ENCODE peak calls at places on chromosomes 6 and 20, in four cellular contexts. One of them, this sample, is unnamed.

GRCh38 chr6:35492664-35493284 is 4.1 kb downstream of the TEAD3 start:
- DNase-seq in fibroblast of lung: no peak
- DNase-seq in retinal pigment epithelial cell: no peak
- DNase-seq in coronary artery: no peak
- DNase-seq in this sample: no peak

GRCh38 chr20:43844778-43845614 is 69.7 kb upstream of the TOX2 start:
- DNase-seq in fibroblast of lung: peak
- DNase-seq in retinal pigment epithelial cell: peak
- DNase-seq in coronary artery: no peak
- DNase-seq in this sample: peak

GRCh38 chr6:2623348-2623747 is 127.4 kb downstream of the MYLK4 start:
- DNase-seq in fibroblast of lung: no peak
- DNase-seq in retinal pigment epithelial cell: no peak
- DNase-seq in coronary artery: no peak
- DNase-seq in this sample: no peak

GRCh38 chr6:82260890-82261732 is 13.6 kb upstream of the IBTK start:
- DNase-seq in coronary artery: no peak
- DNase-seq in fibroblast of lung: no peak
- DNase-seq in retinal pigment epithelial cell: no peak
- DNase-seq in this sample: no peak

GRCh38 chr6:36734486-36735060 is 36.9 kb downstream of the RAB44 start:
- DNase-seq in fibroblast of lung: no peak
- DNase-seq in retinal pigment epithelial cell: no peak
- DNase-seq in coronary artery: no peak
- DNase-seq in this sample: no peak

GRCh38 chr6:106918128-106918527 is 56.4 kb downstream of the CD24 start:
- DNase-seq in retinal pigment epithelial cell: no peak
- DNase-seq in coronary artery: no peak
- DNase-seq in fibroblast of lung: no peak
- DNase-seq in this sample: no peak

GRCh38 chr20:32682508-32682987 is 8.8 kb upstream of the C20orf203 start:
- DNase-seq in retinal pigment epithelial cell: no peak
- DNase-seq in coronary artery: no peak
- DNase-seq in fibroblast of lung: no peak
- DNase-seq in this sample: no peak

GRCh38 chr6:113352831-113353230 is 504.3 kb upstream of the MARCKS start:
- DNase-seq in coronary artery: no peak
- DNase-seq in retinal pigment epithelial cell: no peak
- DNase-seq in fibroblast of lung: no peak
- DNase-seq in this sample: no peak

GRCh38 chr20:43961116-43961515 is 46.5 kb downstream of the TOX2 start:
- DNase-seq in coronary artery: no peak
- DNase-seq in retinal pigment epithelial cell: no peak
- DNase-seq in fibroblast of lung: no peak
- DNase-seq in this sample: no peak

GRCh38 chr20:3586111-3586510 is 77.1 kb downstream of the GFRA4 start:
- DNase-seq in fibroblast of lung: no peak
- DNase-seq in coronary artery: no peak
- DNase-seq in retinal pigment epithelial cell: no peak
- DNase-seq in this sample: no peak

GRCh38 chr6:81485395-81485794 is 267.1 kb downstream of the TENT5A start:
- DNase-seq in coronary artery: no peak
- DNase-seq in fibroblast of lung: no peak
- DNase-seq in retinal pigment epithelial cell: no peak
- DNase-seq in this sample: no peak

GRCh38 chr6:21163110-21163837 is 430.3 kb upstream of the SOX4 start:
- DNase-seq in coronary artery: no peak
- DNase-seq in retinal pigment epithelial cell: peak
- DNase-seq in fibroblast of lung: peak
- DNase-seq in this sample: no peak

GRCh38 chr6:57006101-57006500 is 40.4 kb upstream of the KIAA1586 start:
- DNase-seq in fibroblast of lung: no peak
- DNase-seq in coronary artery: no peak
- DNase-seq in retinal pigment epithelial cell: no peak
- DNase-seq in this sample: no peak

GRCh38 chr6:150008588-150008987 is 16.7 kb downstream of the RAET1L start:
- DNase-seq in coronary artery: peak
- DNase-seq in fibroblast of lung: no peak
- DNase-seq in retinal pigment epithelial cell: no peak
- DNase-seq in this sample: peak

GRCh38 chr6:23656826-23657225 is 469.2 kb upstream of the NRSN1 start:
- DNase-seq in fibroblast of lung: no peak
- DNase-seq in retinal pigment epithelial cell: no peak
- DNase-seq in coronary artery: no peak
- DNase-seq in this sample: no peak

GRCh38 chr6:17096657-17097056 is 5.2 kb upstream of the STMND1 start:
- DNase-seq in coronary artery: no peak
- DNase-seq in fibroblast of lung: no peak
- DNase-seq in retinal pigment epithelial cell: no peak
- DNase-seq in this sample: no peak

GRCh38 chr6:14553515-14553914 is 435.9 kb downstream of the CD83 start:
- DNase-seq in coronary artery: no peak
- DNase-seq in retinal pigment epithelial cell: no peak
- DNase-seq in fibroblast of lung: no peak
- DNase-seq in this sample: no peak

GRCh38 chr20:942611-943010 is 26.5 kb upstream of the ANGPT4 start:
- DNase-seq in retinal pigment epithelial cell: no peak
- DNase-seq in fibroblast of lung: no peak
- DNase-seq in coronary artery: peak
- DNase-seq in this sample: no peak

GRCh38 chr20:20520776-20521175 is 152.9 kb downstream of the INSM1 start:
- DNase-seq in retinal pigment epithelial cell: no peak
- DNase-seq in fibroblast of lung: peak
- DNase-seq in coronary artery: no peak
- DNase-seq in this sample: no peak

GRCh38 chr6:29112135-29112534 is 4.3 kb downstream of the OR2J3 start:
- DNase-seq in retinal pigment epithelial cell: no peak
- DNase-seq in fibroblast of lung: no peak
- DNase-seq in coronary artery: no peak
- DNase-seq in this sample: no peak

GRCh38 chr20:11144114-11144513 is 470.3 kb upstream of the JAG1 start:
- DNase-seq in fibroblast of lung: peak
- DNase-seq in retinal pigment epithelial cell: no peak
- DNase-seq in coronary artery: no peak
- DNase-seq in this sample: no peak

GRCh38 chr6:32852018-32852843 is 1.3 kb downstream of the TAP1 start:
- DNase-seq in fibroblast of lung: no peak
- DNase-seq in retinal pigment epithelial cell: no peak
- DNase-seq in coronary artery: no peak
- DNase-seq in this sample: no peak

GRCh38 chr6:72111611-72112010 is 225.3 kb downstream of the RIMS1 start:
- DNase-seq in coronary artery: no peak
- DNase-seq in fibroblast of lung: no peak
- DNase-seq in retinal pigment epithelial cell: no peak
- DNase-seq in this sample: no peak

GRCh38 chr6:39280247-39280731 is 33.9 kb downstream of the KCNK17 start:
- DNase-seq in retinal pigment epithelial cell: no peak
- DNase-seq in fibroblast of lung: no peak
- DNase-seq in coronary artery: no peak
- DNase-seq in this sample: no peak

GRCh38 chr6:5334341-5334740 is 73.0 kb downstream of the FARS2 start:
- DNase-seq in coronary artery: no peak
- DNase-seq in retinal pigment epithelial cell: no peak
- DNase-seq in fibroblast of lung: peak
- DNase-seq in this sample: no peak

DNA sequence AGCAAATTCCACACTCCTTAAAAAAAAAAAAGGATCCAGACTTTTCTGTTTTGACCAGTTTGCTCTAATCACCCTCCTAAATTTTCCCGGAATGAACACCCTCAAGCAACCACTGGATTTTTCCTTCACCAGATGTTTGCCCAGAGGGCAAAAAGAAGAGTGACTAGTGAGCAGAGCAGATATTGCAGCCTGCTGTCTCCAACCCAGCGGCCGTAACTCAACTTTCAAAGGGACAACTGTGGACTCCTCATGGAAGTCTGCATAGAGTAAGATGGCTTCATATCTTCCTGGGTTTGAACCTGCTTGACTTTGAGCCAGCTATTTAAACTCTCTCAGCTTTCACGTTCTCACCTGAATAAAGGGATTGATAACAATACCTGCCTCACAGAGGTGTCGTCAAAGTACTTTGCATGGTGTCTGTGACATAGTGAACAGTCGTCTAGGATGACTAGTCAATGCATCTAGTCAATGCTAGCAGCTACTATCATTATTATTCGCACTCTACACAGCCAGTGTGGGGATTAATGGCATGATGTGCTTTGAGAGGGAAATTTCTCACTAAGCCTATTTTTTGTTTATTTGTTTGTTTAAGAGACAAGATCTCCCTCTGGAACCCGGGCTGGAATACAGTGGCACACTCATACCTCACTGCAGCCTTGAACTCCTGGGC is 92.2 kb upstream of the HIVEP1 start:
- DNase-seq in coronary artery: no peak
- DNase-seq in retinal pigment epithelial cell: no peak
- DNase-seq in fibroblast of lung: no peak
- DNase-seq in this sample: no peak
- TF ChIP-seq CTCF in coronary artery: no peak
- TF ChIP-seq CTCF in retinal pigment epithelial cell: no peak
- TF ChIP-seq CTCF in fibroblast of lung: no peak
- TF ChIP-seq CTCF in this sample: no peak

DNA sequence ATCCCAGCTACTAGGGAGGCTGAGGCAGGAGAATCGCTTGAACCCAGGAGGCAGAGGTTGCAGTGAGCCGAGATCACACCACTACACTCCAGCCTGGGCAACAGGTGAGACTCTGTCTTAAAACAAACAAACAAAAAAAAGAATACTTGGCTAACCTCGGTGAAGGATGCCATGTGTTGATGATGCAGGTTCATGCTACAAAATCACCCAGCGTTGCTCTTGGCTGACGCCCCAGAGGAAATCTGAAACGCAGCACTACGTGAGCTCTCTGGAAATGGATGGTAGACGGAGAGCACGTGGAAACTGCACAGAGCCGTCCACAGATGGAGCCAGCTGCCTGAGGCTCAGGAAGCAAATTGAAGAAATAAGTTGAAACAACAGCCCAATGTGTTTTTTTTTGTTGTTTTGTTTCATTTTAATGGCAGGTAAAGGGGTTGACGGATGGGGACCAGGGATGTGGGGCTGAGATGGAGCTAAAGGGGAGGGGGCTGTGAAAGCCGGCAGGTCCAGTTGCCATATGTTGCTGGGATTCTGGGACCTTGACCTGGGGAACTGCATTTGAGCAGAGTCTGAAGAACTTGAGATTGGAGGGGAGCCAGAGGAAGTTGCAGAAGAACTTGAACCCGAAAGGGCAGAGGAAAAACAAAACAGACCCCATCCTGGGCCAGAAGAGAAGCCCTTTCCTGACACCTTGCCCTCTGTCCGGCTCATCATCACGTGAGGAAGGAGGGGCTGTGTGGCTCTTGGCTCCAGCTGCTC is 12.8 kb upstream of the MANBAL start:
- DNase-seq in coronary artery: no peak
- DNase-seq in retinal pigment epithelial cell: no peak
- DNase-seq in fibroblast of lung: peak
- DNase-seq in this sample: no peak
- TF ChIP-seq CTCF in coronary artery: no peak
- TF ChIP-seq CTCF in retinal pigment epithelial cell: peak
- TF ChIP-seq CTCF in fibroblast of lung: peak
- TF ChIP-seq CTCF in this sample: no peak

DNA sequence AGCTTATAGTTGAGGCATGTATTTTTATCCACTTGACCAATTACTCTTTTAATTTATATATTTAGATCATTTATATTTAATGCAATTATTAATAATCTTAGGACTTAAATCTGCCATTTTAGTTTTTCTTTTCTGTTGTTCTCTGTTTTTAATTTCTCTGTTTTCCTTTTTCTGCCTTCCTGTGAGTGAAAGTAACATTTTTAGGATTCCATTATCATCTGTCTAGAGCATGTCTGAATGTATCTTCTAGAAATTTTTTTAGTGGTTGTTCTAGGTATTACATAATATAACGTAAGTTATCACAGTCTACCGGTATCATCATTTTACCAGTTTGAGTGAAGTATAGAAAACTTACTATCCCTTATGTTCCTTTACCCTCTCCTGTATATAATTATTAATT is 197.3 kb downstream of the UNC5CL start:
- DNase-seq in coronary artery: no peak
- DNase-seq in fibroblast of lung: no peak
- DNase-seq in retinal pigment epithelial cell: no peak
- DNase-seq in this sample: no peak
- TF ChIP-seq CTCF in coronary artery: no peak
- TF ChIP-seq CTCF in fibroblast of lung: no peak
- TF ChIP-seq CTCF in retinal pigment epithelial cell: no peak
- TF ChIP-seq CTCF in this sample: no peak

GRCh38 chr20:59010321-59010994 is 3.4 kb upstream of the CTSZ start:
- DNase-seq in coronary artery: no peak
- DNase-seq in fibroblast of lung: no peak
- DNase-seq in retinal pigment epithelial cell: no peak
- DNase-seq in this sample: peak

GRCh38 chr20:59007758-59008511 is 881 bp upstream of the CTSZ start:
- DNase-seq in retinal pigment epithelial cell: no peak
- DNase-seq in coronary artery: no peak
- DNase-seq in fibroblast of lung: no peak
- DNase-seq in this sample: no peak

GRCh38 chr20:59006864-59007757 is at the start of gene CTSZ:
- DNase-seq in coronary artery: no peak
- DNase-seq in retinal pigment epithelial cell: no peak
- DNase-seq in fibroblast of lung: peak
- DNase-seq in this sample: no peak

GRCh38 chr20:59010995-59011873 is 4.2 kb upstream of the CTSZ start:
- DNase-seq in retinal pigment epithelial cell: peak
- DNase-seq in coronary artery: no peak
- DNase-seq in fibroblast of lung: peak
- DNase-seq in this sample: peak

GRCh38 chr20:59008715-59009336 is 1.8 kb upstream of the CTSZ start:
- DNase-seq in fibroblast of lung: no peak
- DNase-seq in retinal pigment epithelial cell: no peak
- DNase-seq in coronary artery: no peak
- DNase-seq in this sample: peak
- TF ChIP-seq CTCF in fibroblast of lung: no peak
- TF ChIP-seq CTCF in retinal pigment epithelial cell: no peak
- TF ChIP-seq CTCF in coronary artery: no peak
- TF ChIP-seq CTCF in this sample: no peak

GRCh38 chr20:61643631-61644386 is 391.7 kb downstream of the CDH4 start:
- DNase-seq in coronary artery: no peak
- DNase-seq in fibroblast of lung: no peak
- DNase-seq in retinal pigment epithelial cell: no peak
- DNase-seq in this sample: no peak
- TF ChIP-seq CTCF in coronary artery: no peak
- TF ChIP-seq CTCF in fibroblast of lung: no peak
- TF ChIP-seq CTCF in retinal pigment epithelial cell: no peak
- TF ChIP-seq CTCF in this sample: no peak